ENCODE peak calls at places on chromosomes 4 and X, in four cellular contexts. A is mesothelial cell of epicardium, G is AG08396, F is astrocyte. K is an unnamed sample.

GRCh38 chr4:5528108-5528507 is 180.3 kb downstream of the EVC2 start:
- DNase-seq in A (no peak), G (no peak), F (no peak), K (no peak)

GRCh38 chr4:128590034-128590740 is 219.3 kb upstream of the JADE1 start:
- DNase-seq in A (no peak), G (no peak), F (no peak), K (no peak)

GRCh38 chrX:69136546-69137331 is 28.5 kb downstream of the PJA1 start:
- DNase-seq in A (no peak), G (no peak), F (no peak), K (no peak)

GRCh38 chrX:48937065-48937907 is 18.5 kb upstream of the PIM2 start:
- DNase-seq in A (no peak), G (no peak), F (peak; percentile 26), K (peak; percentile 78)

GRCh38 chr4:152983774-152984411 is 47.8 kb downstream of the FHDC1 start:
- DNase-seq in A (no peak), G (peak; percentile 61), F (peak; percentile 93), K (no peak)

GRCh38 chr4:185880571-185880970 is 68.6 kb upstream of the SORBS2 start:
- DNase-seq in A (no peak), G (no peak), F (no peak), K (no peak)

GRCh38 chr4:118351851-118352827 is 664 bp downstream of the PRSS12 start:
- DNase-seq in A (peak; percentile 64), G (peak; percentile 59), F (no peak), K (no peak)

GRCh38 chr4:2814627-2815026 is 21.7 kb downstream of the SH3BP2 start:
- DNase-seq in A (no peak), G (no peak), F (no peak), K (no peak)

GRCh38 chr4:86554641-86555040 is 39.5 kb upstream of the PTPN13 start:
- DNase-seq in A (no peak), G (no peak), F (no peak), K (peak; percentile 83)

GRCh38 chrX:40094900-40095587 is 2.7 kb downstream of the BCOR start:
- DNase-seq in A (no peak), G (no peak), F (no peak), K (no peak)

GRCh38 chrX:106005684-106006083 is 32.8 kb downstream of the SERPINA7 start:
- DNase-seq in A (no peak), G (no peak), F (no peak), K (no peak)

GRCh38 chrX:109614951-109615350 is 10.0 kb downstream of the KCNE5 start:
- DNase-seq in A (no peak), G (no peak), F (no peak), K (no peak)

GRCh38 chr4:118338981-118339765 is 13.6 kb downstream of the PRSS12 start:
- DNase-seq in A (no peak), G (no peak), F (peak; percentile 68), K (peak; percentile 20)

GRCh38 chrX:142036111-142036510 is 132.4 kb downstream of the MAGEC1 start:
- DNase-seq in A (no peak), G (no peak), F (peak; percentile 48), K (no peak)

GRCh38 chr4:184347251-184348239 is 126.8 kb downstream of the IRF2 start:
- DNase-seq in A (no peak), G (no peak), F (peak; percentile 65), K (peak; percentile 93)

GRCh38 chr4:174172274-174172673 is 111.2 kb downstream of the FBXO8 start:
- DNase-seq in A (no peak), G (no peak), F (no peak), K (no peak)

GRCh38 chr4:139300431-139301142 is 718 bp upstream of the NAA15 start:
- DNase-seq in A (no peak), G (peak; percentile 34), F (peak; percentile 64), K (peak; percentile 34)

GRCh38 chr4:139596680-139597279 is 40.8 kb upstream of the SETD7 start:
- DNase-seq in A (no peak), G (no peak), F (no peak), K (no peak)

GRCh38 chrX:31139966-31140365 is 68.1 kb upstream of the FTHL17 start:
- DNase-seq in A (no peak), G (no peak), F (no peak), K (no peak)

GRCh38 chrX:37824491-37825224 is 22.7 kb downstream of the DYNLT3 start:
- DNase-seq in A (no peak), G (no peak), F (no peak), K (no peak)

GRCh38 chr4:156294577-156294976 is 340.9 kb upstream of the CTSO start:
- DNase-seq in A (peak; percentile 42), G (peak; percentile 46), F (peak; percentile 94), K (peak; percentile 13)

GRCh38 chr4:27270435-27270834 is 409.8 kb downstream of the STIM2 start:
- DNase-seq in A (no peak), G (no peak), F (no peak), K (no peak)

GRCh38 chr4:103904126-103904525 is 184.3 kb upstream of the TACR3 start:
- DNase-seq in A (no peak), G (no peak), F (peak; percentile 14), K (no peak)

GRCh38 chrX:44873415-44874270 is 655 bp downstream of the KDM6A start:
- DNase-seq in A (peak; percentile 58), G (peak; percentile 65), F (peak; percentile 22), K (peak; percentile 29)